ENCODE peak calls at places on chromosomes 7 and 10, in ten cellular contexts. One of them, this sample, is unnamed.

GRCh38 chr7:101671783-101672356 is 42.8 kb upstream of the MYL10 start:
- DNase-seq in BJ: no peak
- DNase-seq in fibroblast of lung: peak; percentile 43
- DNase-seq in GM23338: no peak
- DNase-seq in PC-3: no peak
- DNase-seq in cardiac fibroblast: peak; percentile 38
- DNase-seq in left ventricle myocardium inferior: no peak
- DNase-seq in iPS DF 6.9: no peak
- DNase-seq in fibroblast of pulmonary artery: no peak
- DNase-seq in cardiac muscle cell: no peak
- DNase-seq in this sample: no peak

GRCh38 chr7:120987683-120988590 is 574 bp upstream of the CPED1 start:
- DNase-seq in BJ: peak; percentile 70
- DNase-seq in cardiac fibroblast: peak; percentile 97
- DNase-seq in PC-3: peak; percentile 90
- DNase-seq in GM23338: peak; percentile 95
- DNase-seq in fibroblast of pulmonary artery: peak; percentile 96
- DNase-seq in fibroblast of lung: peak; percentile 97
- DNase-seq in cardiac muscle cell: peak; percentile 96
- DNase-seq in left ventricle myocardium inferior: peak; percentile 91
- DNase-seq in iPS DF 6.9: peak; percentile 67
- DNase-seq in this sample: peak; percentile 84

GRCh38 chr7:95473276-95473985 is 12.3 kb upstream of the ASB4 start:
- DNase-seq in GM23338: no peak
- DNase-seq in fibroblast of pulmonary artery: no peak
- DNase-seq in cardiac fibroblast: no peak
- DNase-seq in left ventricle myocardium inferior: no peak
- DNase-seq in BJ: no peak
- DNase-seq in PC-3: no peak
- DNase-seq in cardiac muscle cell: no peak
- DNase-seq in fibroblast of lung: no peak
- DNase-seq in iPS DF 6.9: no peak
- DNase-seq in this sample: peak; percentile 42

GRCh38 chr10:105706281-105707026 is 1065.4 kb downstream of the SORCS3 start:
- DNase-seq in cardiac muscle cell: no peak
- DNase-seq in left ventricle myocardium inferior: no peak
- DNase-seq in iPS DF 6.9: no peak
- DNase-seq in fibroblast of lung: no peak
- DNase-seq in cardiac fibroblast: no peak
- DNase-seq in fibroblast of pulmonary artery: no peak
- DNase-seq in GM23338: no peak
- DNase-seq in PC-3: no peak
- DNase-seq in BJ: no peak
- DNase-seq in this sample: no peak

GRCh38 chr7:66697451-66698438 is 42.8 kb upstream of the RABGEF1 start:
- DNase-seq in PC-3: peak; percentile 39
- DNase-seq in cardiac fibroblast: peak; percentile 66
- DNase-seq in GM23338: no peak
- DNase-seq in cardiac muscle cell: peak; percentile 62
- DNase-seq in left ventricle myocardium inferior: peak; percentile 35
- DNase-seq in iPS DF 6.9: no peak
- DNase-seq in fibroblast of lung: peak; percentile 67
- DNase-seq in BJ: peak; percentile 19
- DNase-seq in fibroblast of pulmonary artery: peak; percentile 59
- DNase-seq in this sample: peak; percentile 33

GRCh38 chr7:70336536-70336935 is 738.3 kb downstream of the AUTS2 start:
- DNase-seq in cardiac muscle cell: no peak
- DNase-seq in fibroblast of lung: no peak
- DNase-seq in iPS DF 6.9: no peak
- DNase-seq in fibroblast of pulmonary artery: no peak
- DNase-seq in PC-3: no peak
- DNase-seq in GM23338: no peak
- DNase-seq in left ventricle myocardium inferior: no peak
- DNase-seq in BJ: no peak
- DNase-seq in cardiac fibroblast: no peak
- DNase-seq in this sample: no peak

GRCh38 chr7:104971290-104972071 is 42.5 kb upstream of the KMT2E start:
- DNase-seq in fibroblast of pulmonary artery: peak; percentile 73
- DNase-seq in GM23338: no peak
- DNase-seq in iPS DF 6.9: no peak
- DNase-seq in cardiac muscle cell: peak; percentile 59
- DNase-seq in left ventricle myocardium inferior: no peak
- DNase-seq in cardiac fibroblast: peak; percentile 67
- DNase-seq in fibroblast of lung: peak; percentile 44
- DNase-seq in PC-3: peak; percentile 47
- DNase-seq in BJ: no peak
- DNase-seq in this sample: no peak

GRCh38 chr7:50431316-50431715 is 18.8 kb downstream of the FIGNL1 start:
- DNase-seq in left ventricle myocardium inferior: no peak
- DNase-seq in GM23338: no peak
- DNase-seq in BJ: no peak
- DNase-seq in iPS DF 6.9: no peak
- DNase-seq in fibroblast of pulmonary artery: no peak
- DNase-seq in cardiac fibroblast: no peak
- DNase-seq in PC-3: no peak
- DNase-seq in fibroblast of lung: no peak
- DNase-seq in cardiac muscle cell: no peak
- DNase-seq in this sample: no peak

GRCh38 chr10:60819271-60819670 is 41.0 kb downstream of the CDK1 start:
- DNase-seq in iPS DF 6.9: no peak
- DNase-seq in cardiac muscle cell: no peak
- DNase-seq in PC-3: no peak
- DNase-seq in fibroblast of pulmonary artery: no peak
- DNase-seq in BJ: no peak
- DNase-seq in cardiac fibroblast: no peak
- DNase-seq in GM23338: no peak
- DNase-seq in fibroblast of lung: no peak
- DNase-seq in left ventricle myocardium inferior: no peak
- DNase-seq in this sample: no peak

GRCh38 chr7:83819911-83820310 is 171.0 kb upstream of the SEMA3E start:
- DNase-seq in cardiac fibroblast: no peak
- DNase-seq in left ventricle myocardium inferior: no peak
- DNase-seq in BJ: no peak
- DNase-seq in GM23338: peak; percentile 52
- DNase-seq in cardiac muscle cell: no peak
- DNase-seq in PC-3: no peak
- DNase-seq in fibroblast of lung: no peak
- DNase-seq in iPS DF 6.9: no peak
- DNase-seq in fibroblast of pulmonary artery: no peak
- DNase-seq in this sample: no peak

GRCh38 chr7:19404912-19405329 is 259.7 kb upstream of the FERD3L start:
- DNase-seq in fibroblast of pulmonary artery: peak; percentile 95
- DNase-seq in iPS DF 6.9: no peak
- DNase-seq in cardiac fibroblast: peak; percentile 92
- DNase-seq in GM23338: peak; percentile 51
- DNase-seq in PC-3: peak; percentile 96
- DNase-seq in fibroblast of lung: peak; percentile 95
- DNase-seq in BJ: peak; percentile 95
- DNase-seq in left ventricle myocardium inferior: no peak
- DNase-seq in cardiac muscle cell: peak; percentile 95
- DNase-seq in this sample: peak; percentile 97

GRCh38 chr10:80356563-80356999 is at the start of the genes DYDC1 and DYDC2:
- DNase-seq in left ventricle myocardium inferior: peak; percentile 45
- DNase-seq in GM23338: peak; percentile 97
- DNase-seq in PC-3: no peak
- DNase-seq in cardiac fibroblast: peak; percentile 25
- DNase-seq in fibroblast of pulmonary artery: peak; percentile 11
- DNase-seq in BJ: no peak
- DNase-seq in fibroblast of lung: peak; percentile 10
- DNase-seq in iPS DF 6.9: peak; percentile 54
- DNase-seq in cardiac muscle cell: peak; percentile 44
- DNase-seq in this sample: no peak

GRCh38 chr10:97574374-97575100 is 2.0 kb downstream of the ANKRD2 start:
- DNase-seq in PC-3: peak; percentile 95
- DNase-seq in cardiac fibroblast: peak; percentile 78
- DNase-seq in fibroblast of pulmonary artery: peak; percentile 72
- DNase-seq in fibroblast of lung: peak; percentile 52
- DNase-seq in GM23338: peak; percentile 58
- DNase-seq in cardiac muscle cell: peak; percentile 61
- DNase-seq in BJ: no peak
- DNase-seq in left ventricle myocardium inferior: peak; percentile 60
- DNase-seq in iPS DF 6.9: no peak
- DNase-seq in this sample: no peak

DNA sequence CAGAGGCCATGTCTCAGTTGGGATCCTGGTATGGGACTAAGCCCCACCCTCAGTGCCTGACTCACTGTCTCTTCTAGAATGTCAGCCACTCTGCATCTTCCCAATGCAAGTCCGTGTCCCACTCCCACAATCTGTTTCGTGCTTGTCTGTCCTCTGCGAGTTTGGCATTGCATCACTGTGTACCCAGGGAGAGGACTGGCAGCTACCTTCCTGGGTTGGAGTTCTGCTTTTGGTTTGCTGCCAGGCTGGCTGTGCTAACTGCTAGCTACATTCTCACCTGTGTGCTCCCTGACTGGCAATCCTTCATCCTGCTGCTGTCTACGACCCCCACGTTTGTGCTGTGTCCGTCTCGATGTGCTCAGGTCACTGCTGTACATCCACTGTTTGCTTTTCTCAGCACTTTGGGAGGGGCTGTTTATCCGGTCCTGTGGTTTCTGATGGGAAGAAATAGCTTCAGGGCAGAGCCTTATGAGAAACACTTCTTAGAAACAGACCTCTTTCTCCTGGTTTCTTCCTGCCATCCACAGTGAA is 56.0 kb upstream of the GLI3 start:
- DNase-seq in PC-3: peak; percentile 89
- DNase-seq in BJ: no peak
- DNase-seq in cardiac muscle cell: no peak
- DNase-seq in cardiac fibroblast: no peak
- DNase-seq in fibroblast of lung: no peak
- DNase-seq in GM23338: no peak
- DNase-seq in fibroblast of pulmonary artery: no peak
- DNase-seq in iPS DF 6.9: no peak
- DNase-seq in left ventricle myocardium inferior: no peak
- DNase-seq in this sample: no peak
- H3K4me3 ChIP-seq in PC-3: peak overlapping the region; percentile 59
- H3K4me3 ChIP-seq in BJ: no peak overlapping the region
- H3K4me3 ChIP-seq in cardiac muscle cell: no peak overlapping the region
- H3K4me3 ChIP-seq in cardiac fibroblast: no peak overlapping the region
- H3K4me3 ChIP-seq in fibroblast of lung: no peak overlapping the region
- H3K4me3 ChIP-seq in GM23338: no peak overlapping the region
- H3K4me3 ChIP-seq in fibroblast of pulmonary artery: no peak overlapping the region
- H3K4me3 ChIP-seq in iPS DF 6.9: no peak overlapping the region
- H3K4me3 ChIP-seq in left ventricle myocardium inferior: no peak overlapping the region
- H3K4me3 ChIP-seq in this sample: no peak overlapping the region

GRCh38 chr7:2646680-2647571 is 15.1 kb downstream of the TTYH3 start:
- DNase-seq in fibroblast of pulmonary artery: no peak
- DNase-seq in cardiac fibroblast: no peak
- DNase-seq in iPS DF 6.9: no peak
- DNase-seq in GM23338: peak; percentile 89
- DNase-seq in left ventricle myocardium inferior: no peak
- DNase-seq in PC-3: no peak
- DNase-seq in BJ: no peak
- DNase-seq in cardiac muscle cell: no peak
- DNase-seq in fibroblast of lung: no peak
- DNase-seq in this sample: no peak
- H3K4me3 ChIP-seq in fibroblast of pulmonary artery: no peak overlapping the region
- H3K4me3 ChIP-seq in cardiac fibroblast: no peak overlapping the region
- H3K4me3 ChIP-seq in iPS DF 6.9: no peak overlapping the region
- H3K4me3 ChIP-seq in GM23338: peak overlapping the region; percentile 43
- H3K4me3 ChIP-seq in left ventricle myocardium inferior: no peak overlapping the region
- H3K4me3 ChIP-seq in PC-3: no peak overlapping the region
- H3K4me3 ChIP-seq in BJ: no peak overlapping the region
- H3K4me3 ChIP-seq in cardiac muscle cell: no peak overlapping the region
- H3K4me3 ChIP-seq in fibroblast of lung: no peak overlapping the region
- H3K4me3 ChIP-seq in this sample: no peak overlapping the region

DNA sequence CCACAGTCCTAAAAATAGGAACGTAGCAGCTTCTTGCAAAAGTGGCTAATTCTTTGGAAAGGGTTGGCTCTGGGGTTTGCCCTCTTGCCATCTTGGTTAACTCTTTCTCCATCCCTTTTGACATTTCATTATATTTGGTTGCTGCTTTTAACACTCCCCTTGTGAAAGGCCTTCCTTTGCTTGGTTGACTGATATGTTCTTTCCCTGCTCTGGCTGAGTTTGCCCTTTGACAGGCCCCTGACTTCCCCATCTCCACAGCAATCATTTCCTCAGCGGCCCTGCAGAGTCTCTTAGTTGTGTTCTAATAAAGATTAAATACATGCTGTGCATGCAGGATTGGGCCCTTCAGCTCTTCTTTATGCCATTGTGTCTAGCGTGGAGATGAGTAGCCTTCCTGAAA is 84.5 kb upstream of the CSTF2T start:
- DNase-seq in fibroblast of pulmonary artery: no peak
- DNase-seq in cardiac fibroblast: no peak
- DNase-seq in left ventricle myocardium inferior: no peak
- DNase-seq in PC-3: no peak
- DNase-seq in cardiac muscle cell: no peak
- DNase-seq in iPS DF 6.9: no peak
- DNase-seq in BJ: no peak
- DNase-seq in fibroblast of lung: no peak
- DNase-seq in GM23338: no peak
- DNase-seq in this sample: no peak
- H3K4me3 ChIP-seq in fibroblast of pulmonary artery: no peak overlapping the region
- H3K4me3 ChIP-seq in cardiac fibroblast: no peak overlapping the region
- H3K4me3 ChIP-seq in left ventricle myocardium inferior: no peak overlapping the region
- H3K4me3 ChIP-seq in PC-3: no peak overlapping the region
- H3K4me3 ChIP-seq in cardiac muscle cell: no peak overlapping the region
- H3K4me3 ChIP-seq in iPS DF 6.9: no peak overlapping the region
- H3K4me3 ChIP-seq in BJ: no peak overlapping the region
- H3K4me3 ChIP-seq in fibroblast of lung: no peak overlapping the region
- H3K4me3 ChIP-seq in GM23338: no peak overlapping the region
- H3K4me3 ChIP-seq in this sample: no peak overlapping the region

GRCh38 chr10:119815671-119816070 is 57.0 kb downstream of the MCMBP start:
- DNase-seq in iPS DF 6.9: no peak
- DNase-seq in fibroblast of lung: no peak
- DNase-seq in cardiac muscle cell: no peak
- DNase-seq in GM23338: no peak
- DNase-seq in cardiac fibroblast: no peak
- DNase-seq in left ventricle myocardium inferior: no peak
- DNase-seq in fibroblast of pulmonary artery: no peak
- DNase-seq in BJ: no peak
- DNase-seq in PC-3: no peak
- DNase-seq in this sample: no peak
- H3K4me3 ChIP-seq in iPS DF 6.9: no peak overlapping the region
- H3K4me3 ChIP-seq in fibroblast of lung: no peak overlapping the region
- H3K4me3 ChIP-seq in cardiac muscle cell: no peak overlapping the region
- H3K4me3 ChIP-seq in GM23338: no peak overlapping the region
- H3K4me3 ChIP-seq in cardiac fibroblast: no peak overlapping the region
- H3K4me3 ChIP-seq in left ventricle myocardium inferior: no peak overlapping the region
- H3K4me3 ChIP-seq in fibroblast of pulmonary artery: no peak overlapping the region
- H3K4me3 ChIP-seq in BJ: no peak overlapping the region
- H3K4me3 ChIP-seq in PC-3: no peak overlapping the region
- H3K4me3 ChIP-seq in this sample: no peak overlapping the region

DNA sequence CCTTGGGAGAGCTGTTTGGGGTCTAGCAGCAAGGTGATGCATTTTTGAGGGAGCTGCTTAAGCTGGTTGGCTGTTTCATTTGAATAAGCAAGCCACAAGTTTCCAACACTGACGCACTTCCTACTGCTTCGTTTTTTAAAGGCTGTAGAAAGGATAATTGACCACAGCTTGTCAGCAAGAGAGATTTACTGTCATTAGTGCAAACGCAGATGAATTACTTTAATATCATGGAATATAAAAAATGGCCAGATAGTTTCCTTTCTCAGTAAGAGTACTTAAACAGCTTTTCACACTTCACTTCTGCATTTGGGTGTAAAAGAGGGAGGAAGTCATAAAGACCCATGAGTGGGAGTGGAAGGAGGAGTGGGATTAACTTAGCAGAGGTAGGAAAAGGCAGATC is 61.5 kb downstream of the FZD1 start:
- DNase-seq in GM23338: no peak
- DNase-seq in BJ: no peak
- DNase-seq in fibroblast of pulmonary artery: no peak
- DNase-seq in PC-3: no peak
- DNase-seq in iPS DF 6.9: no peak
- DNase-seq in left ventricle myocardium inferior: no peak
- DNase-seq in cardiac muscle cell: peak; percentile 28
- DNase-seq in fibroblast of lung: no peak
- DNase-seq in cardiac fibroblast: peak; percentile 15
- DNase-seq in this sample: peak; percentile 29
- H3K4me3 ChIP-seq in GM23338: no peak overlapping the region
- H3K4me3 ChIP-seq in BJ: no peak overlapping the region
- H3K4me3 ChIP-seq in fibroblast of pulmonary artery: no peak overlapping the region
- H3K4me3 ChIP-seq in PC-3: no peak overlapping the region
- H3K4me3 ChIP-seq in iPS DF 6.9: no peak overlapping the region
- H3K4me3 ChIP-seq in left ventricle myocardium inferior: no peak overlapping the region
- H3K4me3 ChIP-seq in cardiac muscle cell: no peak overlapping the region
- H3K4me3 ChIP-seq in fibroblast of lung: no peak overlapping the region
- H3K4me3 ChIP-seq in cardiac fibroblast: no peak overlapping the region
- H3K4me3 ChIP-seq in this sample: no peak overlapping the region

This sample was measured in skeletal muscle cell.